ENCODE peak calls at places on chromosomes 3 and 15, in four cellular contexts. One of them, this sample, is unnamed.

GRCh38 chr15:98537516-98538060 is 110.8 kb upstream of the IGF1R start:
- DNase-seq in astrocyte: no peak
- DNase-seq in stimulated activated naive CD8-positive, alpha-beta T cell treated with anti-CD3 and anti-CD28 coated beads, Interleukin-15, amount 100 ng/mL, for 72 hours: no peak
- DNase-seq in ELR: no peak
- DNase-seq in this sample: no peak

GRCh38 chr3:194472290-194472920 is 14.4 kb downstream of the ATP13A3 start:
- DNase-seq in astrocyte: peak; percentile 61
- DNase-seq in stimulated activated naive CD8-positive, alpha-beta T cell treated with anti-CD3 and anti-CD28 coated beads, Interleukin-15, amount 100 ng/mL, for 72 hours: no peak
- DNase-seq in ELR: peak; percentile 90
- DNase-seq in this sample: peak; percentile 74

GRCh38 chr3:147348976-147349375 is 57.4 kb downstream of the ZIC4 start:
- DNase-seq in astrocyte: no peak
- DNase-seq in stimulated activated naive CD8-positive, alpha-beta T cell treated with anti-CD3 and anti-CD28 coated beads, Interleukin-15, amount 100 ng/mL, for 72 hours: no peak
- DNase-seq in ELR: no peak
- DNase-seq in this sample: no peak

GRCh38 chr15:31172606-31173005 is 71.1 kb upstream of the TRPM1 start:
- DNase-seq in astrocyte: no peak
- DNase-seq in stimulated activated naive CD8-positive, alpha-beta T cell treated with anti-CD3 and anti-CD28 coated beads, Interleukin-15, amount 100 ng/mL, for 72 hours: no peak
- DNase-seq in ELR: no peak
- DNase-seq in this sample: no peak

GRCh38 chr15:52791776-52792175 is 1.6 kb upstream of the ONECUT1 start:
- DNase-seq in astrocyte: no peak
- DNase-seq in stimulated activated naive CD8-positive, alpha-beta T cell treated with anti-CD3 and anti-CD28 coated beads, Interleukin-15, amount 100 ng/mL, for 72 hours: no peak
- DNase-seq in ELR: no peak
- DNase-seq in this sample: no peak

GRCh38 chr15:97115764-97116075 is 785.2 kb downstream of the NR2F2 start:
- DNase-seq in astrocyte: no peak
- DNase-seq in stimulated activated naive CD8-positive, alpha-beta T cell treated with anti-CD3 and anti-CD28 coated beads, Interleukin-15, amount 100 ng/mL, for 72 hours: no peak
- DNase-seq in ELR: no peak
- DNase-seq in this sample: no peak

GRCh38 chr3:85939026-85939616 is 980.3 kb downstream of the CADM2 start:
- DNase-seq in astrocyte: peak; percentile 23
- DNase-seq in stimulated activated naive CD8-positive, alpha-beta T cell treated with anti-CD3 and anti-CD28 coated beads, Interleukin-15, amount 100 ng/mL, for 72 hours: no peak
- DNase-seq in ELR: no peak
- DNase-seq in this sample: no peak

GRCh38 chr15:44216958-44217357 is 21.9 kb upstream of the FRMD5 start:
- DNase-seq in astrocyte: peak; percentile 25
- DNase-seq in stimulated activated naive CD8-positive, alpha-beta T cell treated with anti-CD3 and anti-CD28 coated beads, Interleukin-15, amount 100 ng/mL, for 72 hours: no peak
- DNase-seq in ELR: no peak
- DNase-seq in this sample: no peak

GRCh38 chr15:92020765-92021164 is 167.3 kb downstream of the SLCO3A1 start:
- DNase-seq in astrocyte: peak; percentile 89
- DNase-seq in stimulated activated naive CD8-positive, alpha-beta T cell treated with anti-CD3 and anti-CD28 coated beads, Interleukin-15, amount 100 ng/mL, for 72 hours: no peak
- DNase-seq in ELR: no peak
- DNase-seq in this sample: no peak

GRCh38 chr3:124316034-124316287 is 324.0 kb upstream of the ROPN1 start:
- DNase-seq in astrocyte: no peak
- DNase-seq in stimulated activated naive CD8-positive, alpha-beta T cell treated with anti-CD3 and anti-CD28 coated beads, Interleukin-15, amount 100 ng/mL, for 72 hours: no peak
- DNase-seq in ELR: no peak
- DNase-seq in this sample: no peak

GRCh38 chr3:191973820-191974219 is 512.9 kb downstream of the PYDC2 start:
- DNase-seq in astrocyte: no peak
- DNase-seq in stimulated activated naive CD8-positive, alpha-beta T cell treated with anti-CD3 and anti-CD28 coated beads, Interleukin-15, amount 100 ng/mL, for 72 hours: no peak
- DNase-seq in ELR: no peak
- DNase-seq in this sample: no peak

GRCh38 chr3:15542641-15543040 is 21.1 kb upstream of the COLQ start:
- DNase-seq in astrocyte: no peak
- DNase-seq in stimulated activated naive CD8-positive, alpha-beta T cell treated with anti-CD3 and anti-CD28 coated beads, Interleukin-15, amount 100 ng/mL, for 72 hours: no peak
- DNase-seq in ELR: no peak
- DNase-seq in this sample: no peak

GRCh38 chr3:184726497-184726896 is 14.6 kb upstream of the MAGEF1 start:
- DNase-seq in astrocyte: no peak
- DNase-seq in stimulated activated naive CD8-positive, alpha-beta T cell treated with anti-CD3 and anti-CD28 coated beads, Interleukin-15, amount 100 ng/mL, for 72 hours: no peak
- DNase-seq in ELR: no peak
- DNase-seq in this sample: no peak

GRCh38 chr15:63588826-63589225 is 8.4 kb upstream of the FBXL22 start:
- DNase-seq in astrocyte: no peak
- DNase-seq in stimulated activated naive CD8-positive, alpha-beta T cell treated with anti-CD3 and anti-CD28 coated beads, Interleukin-15, amount 100 ng/mL, for 72 hours: no peak
- DNase-seq in ELR: no peak
- DNase-seq in this sample: no peak

GRCh38 chr3:32428092-32429068 is 36.7 kb downstream of the CMTM7 start:
- DNase-seq in astrocyte: no peak
- DNase-seq in stimulated activated naive CD8-positive, alpha-beta T cell treated with anti-CD3 and anti-CD28 coated beads, Interleukin-15, amount 100 ng/mL, for 72 hours: no peak
- DNase-seq in ELR: no peak
- DNase-seq in this sample: no peak

GRCh38 chr3:166829896-166830295 is 550.2 kb downstream of the ZBBX start:
- DNase-seq in astrocyte: no peak
- DNase-seq in stimulated activated naive CD8-positive, alpha-beta T cell treated with anti-CD3 and anti-CD28 coated beads, Interleukin-15, amount 100 ng/mL, for 72 hours: no peak
- DNase-seq in ELR: peak; percentile 42
- DNase-seq in this sample: no peak

This sample was measured in HFFc6.